ENCODE peak calls at places on chromosomes 12 and 14, in five cellular contexts. Q, L, A, V and F are unnamed samples.
A peak's percentile ranks its signal among the peaks of the same experiment; 100 is the strongest.

GRCh38 chr12:123982269-123982668 is 9.3 kb downstream of the ZNF664 start:
- DNase-seq in Q (no peak), L (no peak), A (no peak), V (no peak), F (no peak)

GRCh38 chr12:111842556-111843396 is 748 bp downstream of the MAPKAPK5 start:
- DNase-seq in Q (peak; percentile 51), L (peak; percentile 5), A (no peak), V (peak; percentile 58), F (peak; percentile 13)

GRCh38 chr12:100360450-100360849 is 3.6 kb downstream of the SLC17A8 start:
- DNase-seq in Q (no peak), L (no peak), A (no peak), V (no peak), F (no peak)

GRCh38 chr12:76633415-76633814 is 73.8 kb upstream of the OSBPL8 start:
- DNase-seq in Q (no peak), L (no peak), A (no peak), V (no peak), F (no peak)

GRCh38 chr14:68501621-68502052 is 291.2 kb downstream of the ZFP36L1 start:
- DNase-seq in Q (no peak), L (no peak), A (peak; percentile 68), V (no peak), F (no peak)

GRCh38 chr14:80522936-80523335 is 311.6 kb upstream of the DIO2 start:
- DNase-seq in Q (peak; percentile 27), L (peak; percentile 65), A (no peak), V (no peak), F (no peak)

GRCh38 chr12:2959508-2960431 is 573 bp downstream of the TEAD4 start:
- DNase-seq in Q (peak; percentile 85), L (peak; percentile 57), A (peak; percentile 80), V (peak; percentile 73), F (peak; percentile 73)

GRCh38 chr14:20427231-20428009 is 8.5 kb downstream of the KLHL33 start:
- DNase-seq in Q (peak; percentile 24), L (peak; percentile 37), A (no peak), V (no peak), F (peak; percentile 71)

GRCh38 chr12:25768151-25768550 is 190.3 kb upstream of the RASSF8 start:
- DNase-seq in Q (no peak), L (no peak), A (no peak), V (no peak), F (no peak)

GRCh38 chr14:64729386-64730060 is 25.3 kb downstream of the PLEKHG3 start:
- DNase-seq in Q (no peak), L (no peak), A (peak; percentile 75), V (no peak), F (no peak)

GRCh38 chr14:103029936-103030335 is 27.4 kb downstream of the CDC42BPB start:
- DNase-seq in Q (no peak), L (no peak), A (no peak), V (no peak), F (no peak)

GRCh38 chr14:23078692-23079116 is 16.2 kb downstream of the ACIN1 start:
- DNase-seq in Q (peak; percentile 93), L (peak; percentile 97), A (peak; percentile 85), V (peak; percentile 89), F (peak; percentile 97)

GRCh38 chr12:107356266-107356936 is 263.1 kb upstream of the CRY1 start:
- DNase-seq in Q (peak; percentile 59), L (peak; percentile 81), A (no peak), V (no peak), F (peak; percentile 70)

GRCh38 chr12:47882796-47883546 is 21.8 kb downstream of the VDR start:
- DNase-seq in Q (peak; percentile 12), L (no peak), A (no peak), V (no peak), F (peak; percentile 28)

GRCh38 chr12:50061172-50061571 is 3.8 kb downstream of the ASIC1 start:
- DNase-seq in Q (no peak), L (no peak), A (no peak), V (no peak), F (no peak)

GRCh38 chr12:120367252-120367923 is 1.6 kb downstream of the MSI1 start:
- DNase-seq in Q (peak; percentile 39), L (no peak), A (no peak), V (no peak), F (no peak)
- H3K4me3 ChIP-seq in Q (no peak overlapping the region), L (no peak overlapping the region), A (no peak overlapping the region), V (peak overlapping the region; percentile 60), F (no peak overlapping the region)

DNA sequence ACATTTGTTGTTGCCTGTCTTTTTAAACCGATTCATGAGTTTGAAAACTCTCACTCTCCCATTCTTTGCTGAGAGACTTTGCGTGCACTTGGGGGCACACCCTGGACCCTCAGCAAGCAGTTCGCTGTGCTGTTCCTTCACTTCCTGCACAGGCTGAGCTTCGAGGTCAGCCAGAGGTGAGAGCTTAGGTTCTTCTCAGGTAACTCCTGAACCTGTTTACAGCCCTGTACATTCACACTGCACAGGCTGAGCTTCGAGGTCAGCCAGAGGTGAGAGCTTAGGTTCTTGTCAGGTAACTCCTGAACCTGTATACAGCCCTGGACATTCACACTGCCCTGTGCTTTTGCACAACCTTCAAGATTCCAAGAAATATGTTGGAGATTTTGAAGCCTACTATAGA is 9.8 kb upstream of the CLECL1 start:
- DNase-seq in Q (no peak), L (no peak), A (no peak), V (no peak), F (no peak)
- H3K4me3 ChIP-seq in Q (no peak overlapping the region), L (no peak overlapping the region), A (no peak overlapping the region), V (no peak overlapping the region), F (no peak overlapping the region)

DNA sequence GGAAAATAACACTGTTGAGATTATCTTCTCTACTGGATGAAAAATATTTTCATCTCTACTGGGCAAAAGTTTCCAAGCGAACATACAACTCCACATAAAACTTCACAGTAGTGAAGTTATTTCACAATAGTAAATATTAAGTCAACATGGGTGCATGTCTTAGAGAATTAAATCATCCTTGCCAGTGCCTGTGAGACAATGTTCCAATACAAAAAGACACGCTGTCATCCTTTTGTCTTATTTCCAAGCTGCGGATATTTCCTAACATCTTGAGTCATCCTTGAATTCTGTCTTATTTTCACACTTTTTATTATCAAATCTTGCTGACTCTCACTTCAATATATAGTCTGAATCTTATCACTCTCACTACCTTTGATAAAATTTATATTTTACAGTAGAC is 142.9 kb upstream of the KITLG start:
- DNase-seq in Q (peak; percentile 55), L (peak; percentile 91), A (no peak), V (no peak), F (peak; percentile 31)
- H3K4me3 ChIP-seq in Q (no peak overlapping the region), L (no peak overlapping the region), A (no peak overlapping the region), V (no peak overlapping the region), F (no peak overlapping the region)

DNA sequence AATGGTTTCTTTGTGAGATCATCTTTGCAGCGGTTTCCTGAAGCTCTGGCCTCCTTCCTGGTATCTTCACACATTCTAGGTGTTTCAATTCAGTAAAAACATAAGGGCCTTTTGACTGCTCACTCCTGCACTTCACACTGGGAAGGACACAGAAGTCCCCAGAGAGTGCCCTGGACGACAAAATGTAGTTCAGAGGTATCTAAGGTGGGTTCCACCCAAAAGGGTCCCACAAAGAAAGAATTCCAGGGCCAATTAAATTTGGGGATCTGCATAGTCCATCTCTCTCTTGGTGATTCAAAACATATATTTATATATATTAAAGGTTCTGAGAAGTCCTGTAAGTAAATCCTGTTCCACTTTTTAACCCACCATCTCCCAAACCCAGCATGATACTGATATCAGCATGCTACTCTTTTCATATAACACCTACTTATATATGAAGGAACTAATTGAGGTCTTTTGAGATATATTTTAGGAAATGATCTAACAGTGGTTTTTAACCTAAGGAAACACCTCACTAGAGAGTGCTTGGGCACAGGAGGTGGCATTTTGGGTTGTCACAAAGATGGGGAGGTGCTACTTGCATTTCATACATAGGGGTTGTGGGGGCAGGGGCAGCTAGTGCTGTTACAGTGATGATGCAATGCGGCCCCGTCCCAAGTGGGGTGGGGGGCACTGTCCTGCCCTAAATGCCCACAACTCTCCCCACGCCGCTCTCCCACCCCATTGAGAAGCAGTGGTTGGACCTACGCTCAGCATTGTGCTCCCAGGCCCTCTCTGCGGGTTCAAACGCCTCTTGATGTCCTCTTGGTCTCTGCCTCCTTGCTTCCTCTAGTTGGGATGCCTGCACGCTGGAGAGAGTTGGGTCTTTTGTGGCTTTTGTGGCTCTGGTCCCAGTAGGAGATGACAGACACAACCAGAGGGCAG is 109.4 kb downstream of the ARF6 start:
- DNase-seq in Q (no peak), L (no peak), A (peak; percentile 58), V (peak; percentile 77), F (no peak)
- H3K4me3 ChIP-seq in Q (peak overlapping the region; percentile 82), L (no peak overlapping the region), A (peak overlapping the region; percentile 73), V (peak overlapping the region; percentile 56), F (no peak overlapping the region)

DNA sequence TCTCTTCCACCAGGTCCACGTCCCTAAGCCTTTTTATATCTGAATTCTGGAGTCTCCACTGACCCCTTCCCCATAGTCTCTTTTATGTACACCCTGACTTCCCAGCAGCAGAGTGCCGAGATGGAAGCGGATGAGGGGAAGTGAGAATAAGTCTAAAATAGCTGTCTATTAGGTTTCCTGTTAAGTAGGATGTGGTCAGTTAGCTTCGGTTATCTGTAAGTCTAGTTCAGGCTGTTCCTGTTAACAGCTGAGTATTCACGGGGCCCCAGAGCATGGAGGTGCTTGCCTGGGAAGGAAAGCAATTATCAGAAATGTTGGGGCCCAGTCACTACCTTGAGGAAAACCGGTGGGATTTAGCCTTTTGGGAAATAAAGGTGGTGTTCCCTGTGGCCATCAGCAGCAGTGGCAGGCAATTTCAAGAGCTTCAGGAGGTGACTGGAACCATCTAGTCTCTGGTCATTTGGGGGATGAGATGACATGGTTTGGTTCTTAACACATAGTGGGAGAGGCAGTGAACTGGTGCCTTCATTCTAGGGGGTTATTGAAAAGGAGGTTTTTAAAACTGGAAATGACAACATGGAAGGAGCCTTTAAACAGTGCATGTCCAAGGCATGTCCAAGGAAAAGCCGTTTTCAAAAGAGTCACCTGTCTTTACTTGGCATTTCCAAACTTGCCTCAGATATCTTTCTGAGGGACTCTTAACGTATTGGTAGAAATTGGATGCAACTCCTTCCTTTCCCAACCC is 21.8 kb downstream of the CHST11 start:
- DNase-seq in Q (no peak), L (no peak), A (no peak), V (no peak), F (peak; percentile 38)
- H3K4me3 ChIP-seq in Q (no peak overlapping the region), L (no peak overlapping the region), A (no peak overlapping the region), V (no peak overlapping the region), F (no peak overlapping the region)

GRCh38 chr12:93518725-93519124 is 51.4 kb downstream of the MRPL42 start:
- DNase-seq in Q (no peak), L (peak; percentile 24), A (no peak), V (no peak), F (peak; percentile 73)
- H3K4me3 ChIP-seq in Q (no peak overlapping the region), L (no peak overlapping the region), A (no peak overlapping the region), V (no peak overlapping the region), F (no peak overlapping the region)

GRCh38 chr14:91063119-91063518 is 2.7 kb upstream of the RPS6KA5 start:
- DNase-seq in Q (no peak), L (no peak), A (no peak), V (no peak), F (no peak)

GRCh38 chr14:91065266-91065665 is 4.8 kb upstream of the RPS6KA5 start:
- DNase-seq in Q (no peak), L (no peak), A (no peak), V (no peak), F (no peak)

GRCh38 chr14:91060472-91061308 is at the start of gene RPS6KA5:
- DNase-seq in Q (peak; percentile 100), L (peak; percentile 100), A (peak; percentile 100), V (peak; percentile 100), F (peak; percentile 100)

GRCh38 chr14:91061309-91061887 is 957 bp upstream of the RPS6KA5 start:
- DNase-seq in Q (no peak), L (no peak), A (no peak), V (no peak), F (no peak)

DNA sequence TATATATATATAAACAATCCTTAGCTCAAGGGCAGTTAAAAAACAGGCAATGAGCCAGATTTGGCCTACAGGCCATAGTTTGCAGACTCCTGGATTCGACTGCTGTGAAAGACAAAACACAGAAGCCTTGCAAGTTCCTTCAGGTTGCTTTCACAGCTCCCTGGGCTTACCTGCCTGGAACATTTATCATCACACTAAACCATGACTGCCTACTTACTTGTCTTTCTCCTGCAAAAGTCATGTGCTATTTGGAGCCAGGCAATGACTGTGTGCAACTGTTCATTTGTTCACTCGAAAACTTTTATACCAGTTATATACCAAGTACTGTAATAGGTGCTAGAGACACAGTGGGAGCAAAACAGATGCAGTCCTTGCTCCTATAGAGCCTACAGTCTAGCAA is 2.2 kb upstream of the RPS6KA5 start:
- DNase-seq in Q (no peak), L (no peak), A (no peak), V (no peak), F (no peak)
- H3K4me3 ChIP-seq in Q (no peak overlapping the region), L (no peak overlapping the region), A (no peak overlapping the region), V (no peak overlapping the region), F (no peak overlapping the region)